ENCODE peak calls at places on chromosomes 11 and 22, in four cellular contexts. One of them, this sample, is unnamed.
A peak's percentile ranks its signal among the peaks of the same experiment; 100 is the strongest.

GRCh38 chr11:32874144-32874543 is 18.5 kb upstream of the QSER1 start:
- DNase-seq in adrenal gland: no peak
- DNase-seq in tibial artery: no peak
- DNase-seq in choroid plexus epithelial cell: no peak
- DNase-seq in this sample: no peak

GRCh38 chr11:61701298-61701993 is 21.3 kb downstream of the DAGLA start:
- DNase-seq in adrenal gland: no peak
- DNase-seq in tibial artery: no peak
- DNase-seq in choroid plexus epithelial cell: peak; percentile 57
- DNase-seq in this sample: no peak

GRCh38 chr11:124898711-124899110 is 1.0 kb upstream of the ROBO4 start:
- DNase-seq in adrenal gland: peak; percentile 64
- DNase-seq in tibial artery: no peak
- DNase-seq in choroid plexus epithelial cell: no peak
- DNase-seq in this sample: peak; percentile 78

GRCh38 chr11:128482512-128483191 is 104.7 kb downstream of the ETS1 start:
- DNase-seq in adrenal gland: no peak
- DNase-seq in tibial artery: peak; percentile 65
- DNase-seq in choroid plexus epithelial cell: peak; percentile 78
- DNase-seq in this sample: peak; percentile 90

GRCh38 chr11:3627291-3627690 is 14.5 kb downstream of the ART5 start:
- DNase-seq in adrenal gland: no peak
- DNase-seq in tibial artery: no peak
- DNase-seq in choroid plexus epithelial cell: peak; percentile 78
- DNase-seq in this sample: peak; percentile 82

GRCh38 chr11:103420593-103420992 is 311.4 kb downstream of the DYNC2H1 start:
- DNase-seq in adrenal gland: no peak
- DNase-seq in tibial artery: no peak
- DNase-seq in choroid plexus epithelial cell: peak; percentile 86
- DNase-seq in this sample: peak; percentile 28

GRCh38 chr11:44825058-44825795 is 98.5 kb downstream of the TSPAN18 start:
- DNase-seq in adrenal gland: no peak
- DNase-seq in tibial artery: no peak
- DNase-seq in choroid plexus epithelial cell: no peak
- DNase-seq in this sample: no peak

GRCh38 chr22:19959043-19959586 is 17.5 kb upstream of the TXNRD2 start:
- DNase-seq in adrenal gland: peak; percentile 90
- DNase-seq in tibial artery: peak; percentile 76
- DNase-seq in choroid plexus epithelial cell: peak; percentile 70
- DNase-seq in this sample: peak; percentile 66

GRCh38 chr22:20771918-20772625 is 1.8 kb upstream of the SERPIND1 start:
- DNase-seq in adrenal gland: no peak
- DNase-seq in tibial artery: no peak
- DNase-seq in choroid plexus epithelial cell: no peak
- DNase-seq in this sample: no peak

GRCh38 chr11:12864316-12865156 is 144.6 kb upstream of the RASSF10 start:
- DNase-seq in adrenal gland: no peak
- DNase-seq in tibial artery: no peak
- DNase-seq in choroid plexus epithelial cell: peak; percentile 96
- DNase-seq in this sample: no peak

DNA sequence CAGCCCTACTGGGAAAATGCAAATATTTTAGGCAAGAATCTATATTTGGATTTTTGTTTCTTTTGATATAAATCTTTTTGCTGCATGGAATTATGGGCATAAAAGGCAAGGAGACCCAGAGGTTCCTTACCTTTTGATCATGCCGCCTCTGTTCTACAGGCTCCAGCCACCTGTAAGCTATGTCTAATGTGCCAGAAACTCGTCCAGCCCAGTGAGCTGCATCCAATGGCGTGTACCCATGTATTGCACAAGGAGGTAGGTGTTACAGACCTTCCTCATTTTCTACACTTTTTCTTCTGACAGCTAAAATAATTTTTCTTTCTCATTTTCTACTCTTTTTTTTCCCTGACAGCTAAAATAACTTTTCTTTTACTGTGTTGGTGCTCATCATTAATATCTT is 8.2 kb upstream of the BACE1-AS start:
- DNase-seq in adrenal gland: no peak
- DNase-seq in tibial artery: no peak
- DNase-seq in choroid plexus epithelial cell: no peak
- DNase-seq in this sample: no peak
- TF ChIP-seq CTCF in adrenal gland: no peak
- TF ChIP-seq CTCF in tibial artery: no peak
- TF ChIP-seq CTCF in choroid plexus epithelial cell: no peak
- TF ChIP-seq CTCF in this sample: no peak

GRCh38 chr11:79205786-79206185 is 235.0 kb downstream of the TENM4 start:
- DNase-seq in adrenal gland: no peak
- DNase-seq in tibial artery: no peak
- DNase-seq in choroid plexus epithelial cell: no peak
- DNase-seq in this sample: no peak

GRCh38 chr11:79209540-79210266 is 231.1 kb downstream of the TENM4 start:
- DNase-seq in adrenal gland: no peak
- DNase-seq in tibial artery: peak; percentile 27
- DNase-seq in choroid plexus epithelial cell: peak; percentile 7
- DNase-seq in this sample: peak; percentile 49

GRCh38 chr11:79201637-79202347 is 239.0 kb downstream of the TENM4 start:
- DNase-seq in adrenal gland: no peak
- DNase-seq in tibial artery: no peak
- DNase-seq in choroid plexus epithelial cell: no peak
- DNase-seq in this sample: peak; percentile 15

GRCh38 chr11:79208126-79208525 is 232.7 kb downstream of the TENM4 start:
- DNase-seq in adrenal gland: no peak
- DNase-seq in tibial artery: no peak
- DNase-seq in choroid plexus epithelial cell: no peak
- DNase-seq in this sample: no peak

GRCh38 chr11:79206951-79207350 is 233.9 kb downstream of the TENM4 start:
- DNase-seq in adrenal gland: no peak
- DNase-seq in tibial artery: no peak
- DNase-seq in choroid plexus epithelial cell: no peak
- DNase-seq in this sample: no peak
- TF ChIP-seq CTCF in adrenal gland: no peak
- TF ChIP-seq CTCF in tibial artery: no peak
- TF ChIP-seq CTCF in choroid plexus epithelial cell: no peak
- TF ChIP-seq CTCF in this sample: no peak

GRCh38 chr11:96520939-96521338 is 131.1 kb downstream of the JRKL start:
- DNase-seq in adrenal gland: no peak
- DNase-seq in tibial artery: no peak
- DNase-seq in choroid plexus epithelial cell: peak; percentile 1
- DNase-seq in this sample: no peak

GRCh38 chr11:96530473-96530872 is 140.7 kb downstream of the JRKL start:
- DNase-seq in adrenal gland: no peak
- DNase-seq in tibial artery: no peak
- DNase-seq in choroid plexus epithelial cell: no peak
- DNase-seq in this sample: no peak

GRCh38 chr11:96524475-96524874 is 134.7 kb downstream of the JRKL start:
- DNase-seq in adrenal gland: no peak
- DNase-seq in tibial artery: no peak
- DNase-seq in choroid plexus epithelial cell: peak; percentile 28
- DNase-seq in this sample: no peak
- TF ChIP-seq CTCF in adrenal gland: no peak
- TF ChIP-seq CTCF in tibial artery: no peak
- TF ChIP-seq CTCF in choroid plexus epithelial cell: no peak
- TF ChIP-seq CTCF in this sample: no peak

GRCh38 chr11:14702760-14703159 is 59.2 kb downstream of the PDE3B start:
- DNase-seq in adrenal gland: no peak
- DNase-seq in tibial artery: no peak
- DNase-seq in choroid plexus epithelial cell: no peak
- DNase-seq in this sample: no peak

GRCh38 chr11:14700593-14700992 is 57.0 kb downstream of the PDE3B start:
- DNase-seq in adrenal gland: no peak
- DNase-seq in tibial artery: no peak
- DNase-seq in choroid plexus epithelial cell: no peak
- DNase-seq in this sample: no peak

GRCh38 chr11:14698771-14699170 is 55.2 kb downstream of the PDE3B start:
- DNase-seq in adrenal gland: no peak
- DNase-seq in tibial artery: no peak
- DNase-seq in choroid plexus epithelial cell: no peak
- DNase-seq in this sample: no peak

DNA sequence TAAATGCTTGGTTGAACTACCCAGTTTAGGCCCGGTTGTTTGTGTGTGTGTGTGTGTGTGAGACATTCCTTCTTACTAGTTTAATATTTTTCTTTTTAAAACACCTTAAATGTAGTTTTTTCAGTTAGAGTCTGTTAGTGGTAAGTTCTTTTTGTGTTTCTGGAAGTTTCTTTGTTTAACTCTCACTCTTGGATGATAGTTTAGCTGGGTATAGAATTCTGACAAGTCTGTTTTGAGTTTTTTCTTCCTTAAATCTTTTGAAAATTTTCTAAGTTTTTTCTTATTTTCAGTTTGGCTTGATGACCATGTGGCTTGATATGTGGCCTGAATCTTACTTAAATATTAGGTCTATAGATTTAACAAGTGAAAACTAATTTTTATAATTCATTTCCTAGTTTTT is 60.1 kb downstream of the PDE3B start:
- DNase-seq in adrenal gland: no peak
- DNase-seq in tibial artery: no peak
- DNase-seq in choroid plexus epithelial cell: no peak
- DNase-seq in this sample: no peak
- TF ChIP-seq CTCF in adrenal gland: no peak
- TF ChIP-seq CTCF in tibial artery: no peak
- TF ChIP-seq CTCF in choroid plexus epithelial cell: no peak
- TF ChIP-seq CTCF in this sample: no peak

DNA sequence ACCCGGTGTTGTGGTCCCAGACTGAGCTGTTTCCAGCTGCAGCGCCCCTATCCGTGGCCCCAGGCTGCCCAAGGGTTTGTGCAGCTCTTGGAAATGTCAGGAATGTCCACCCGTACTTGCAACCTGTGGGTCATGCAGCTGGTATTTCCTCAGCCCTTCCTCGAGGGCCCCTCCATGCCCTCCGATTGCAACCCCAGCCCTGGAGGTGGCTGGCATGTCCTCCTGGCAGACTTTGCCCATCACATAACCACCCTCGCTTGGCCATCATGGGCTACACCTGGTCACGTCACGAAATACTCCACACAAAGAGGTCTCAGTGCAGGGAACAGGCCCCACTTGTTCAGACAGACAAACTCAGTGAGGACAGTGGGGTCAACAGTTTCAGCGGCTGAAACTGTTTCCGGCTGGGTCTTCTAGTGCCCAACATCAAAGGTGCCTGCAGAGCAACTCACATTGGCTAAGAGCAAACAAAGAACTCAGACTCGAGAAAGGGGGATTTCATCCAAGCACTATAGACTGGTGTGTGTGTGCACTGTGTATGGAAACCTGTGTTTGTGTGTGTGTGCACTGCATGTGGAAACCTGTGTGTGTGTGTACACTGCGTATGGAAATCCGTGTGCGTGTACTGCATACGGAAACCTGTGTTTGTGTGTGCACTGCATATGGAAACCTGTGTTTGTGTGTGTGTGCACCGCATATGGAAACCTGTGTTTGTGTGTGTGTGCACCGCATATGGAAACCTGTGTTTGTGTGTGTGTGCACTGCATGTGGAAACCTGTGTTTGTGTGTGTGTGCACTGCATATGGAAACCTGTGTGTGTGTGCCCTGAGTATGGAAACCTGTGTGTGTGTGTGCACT is 72.8 kb upstream of the CCND1 start:
- DNase-seq in adrenal gland: no peak
- DNase-seq in tibial artery: no peak
- DNase-seq in choroid plexus epithelial cell: no peak
- DNase-seq in this sample: no peak
- TF ChIP-seq CTCF in adrenal gland: no peak
- TF ChIP-seq CTCF in tibial artery: no peak
- TF ChIP-seq CTCF in choroid plexus epithelial cell: no peak
- TF ChIP-seq CTCF in this sample: no peak

GRCh38 chr11:73335204-73335923 is 27.3 kb downstream of the ARHGEF17 start:
- DNase-seq in adrenal gland: peak; percentile 87
- DNase-seq in tibial artery: peak; percentile 85
- DNase-seq in choroid plexus epithelial cell: peak; percentile 85
- DNase-seq in this sample: peak; percentile 84
- TF ChIP-seq CTCF in adrenal gland: peak; percentile 87
- TF ChIP-seq CTCF in tibial artery: peak; percentile 94
- TF ChIP-seq CTCF in choroid plexus epithelial cell: peak; percentile 98
- TF ChIP-seq CTCF in this sample: peak; percentile 99

GRCh38 chr11:47642099-47642855 is at the start of gene MTCH2:
- DNase-seq in adrenal gland: peak; percentile 97
- DNase-seq in tibial artery: peak; percentile 94
- DNase-seq in choroid plexus epithelial cell: peak; percentile 98
- DNase-seq in this sample: peak; percentile 96
- TF ChIP-seq CTCF in adrenal gland: peak; percentile 18
- TF ChIP-seq CTCF in tibial artery: peak; percentile 44
- TF ChIP-seq CTCF in choroid plexus epithelial cell: no peak
- TF ChIP-seq CTCF in this sample: no peak

GRCh38 chr11:118531597-118532084 is 649 bp downstream of the TMEM25 start:
- DNase-seq in adrenal gland: no peak
- DNase-seq in tibial artery: no peak
- DNase-seq in choroid plexus epithelial cell: no peak
- DNase-seq in this sample: no peak
- TF ChIP-seq CTCF in adrenal gland: no peak
- TF ChIP-seq CTCF in tibial artery: no peak
- TF ChIP-seq CTCF in choroid plexus epithelial cell: no peak
- TF ChIP-seq CTCF in this sample: no peak

DNA sequence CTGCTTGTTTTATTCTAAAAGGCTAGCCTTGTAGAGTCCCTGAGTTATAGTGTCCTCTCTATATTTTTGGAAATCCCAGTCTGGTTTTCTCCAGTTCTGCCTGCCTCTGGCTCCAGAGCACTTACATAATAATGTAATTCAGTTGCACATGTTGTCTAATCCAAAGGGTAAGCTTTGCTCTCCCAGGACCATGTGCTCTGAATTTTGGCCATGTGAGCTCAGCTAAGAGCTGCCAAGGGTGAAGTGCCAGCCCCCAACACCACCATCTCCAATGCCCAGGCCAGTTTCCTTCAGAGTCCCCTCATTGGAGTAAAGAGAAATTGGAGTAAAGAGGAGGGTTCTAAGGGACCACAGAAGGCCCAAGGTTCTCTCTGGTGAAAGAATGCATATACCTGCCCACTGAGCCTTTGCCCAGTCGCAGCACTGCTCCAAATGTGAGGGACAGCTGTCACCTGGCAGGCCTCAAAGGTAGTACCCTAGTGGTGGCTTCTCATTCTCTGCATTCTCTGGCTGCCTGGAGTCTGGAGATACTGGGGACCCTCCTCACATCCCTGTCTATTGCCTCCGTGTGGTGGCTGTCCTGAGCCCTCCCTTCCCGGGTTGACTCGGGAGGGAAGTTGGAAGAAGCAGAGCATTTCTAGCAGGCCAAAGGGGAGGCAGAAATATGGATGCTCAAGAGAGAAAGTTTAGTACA is 4.9 kb downstream of the CRY2 start:
- DNase-seq in adrenal gland: no peak
- DNase-seq in tibial artery: no peak
- DNase-seq in choroid plexus epithelial cell: no peak
- DNase-seq in this sample: no peak
- TF ChIP-seq CTCF in adrenal gland: no peak
- TF ChIP-seq CTCF in tibial artery: no peak
- TF ChIP-seq CTCF in choroid plexus epithelial cell: no peak
- TF ChIP-seq CTCF in this sample: no peak